ENCODE peak calls at places on chromosome 16, in six cellular contexts. D is GM12878, E is endothelial cell of umbilical vein, Q is A549, J is K562, P is HepG2. L is an unnamed sample.

GRCh38 chr16:21037736-21038135 is 112.9 kb downstream of the DNAH3 start:
- DNase-seq in D (no peak), Q (no peak), E (no peak), P (no peak), J (no peak), L (no peak)

GRCh38 chr16:9040766-9041430 is 50.5 kb upstream of the HAPSTR1 start:
- DNase-seq in J (no peak), D (no peak), P (no peak), Q (no peak), E (no peak), L (no peak)

GRCh38 chr16:70331588-70332358 is 14.9 kb upstream of the DDX19A start:
- DNase-seq in J (no peak), E (no peak), D (no peak), Q (no peak), P (no peak), L (no peak)

GRCh38 chr16:73329363-73330306 is 281.7 kb upstream of the ZFHX3 start:
- DNase-seq in D (no peak), J (no peak), E (no peak), P (peak), Q (no peak), L (no peak)

GRCh38 chr16:66227766-66228530 is 138.5 kb upstream of the CDH5 start:
- DNase-seq in P (no peak), D (no peak), Q (no peak), E (no peak), J (no peak), L (no peak)

GRCh38 chr16:17770104-17770503 is 299.3 kb upstream of the XYLT1 start:
- DNase-seq in E (no peak), P (no peak), D (no peak), J (no peak), Q (no peak), L (no peak)

GRCh38 chr16:8571061-8571596 is 19.2 kb downstream of the TMEM114 start:
- DNase-seq in J (no peak), D (no peak), P (peak), E (no peak), Q (peak), L (peak)

GRCh38 chr16:24700549-24701392 is 28.7 kb upstream of the TNRC6A start:
- DNase-seq in E (peak), J (peak), P (peak), D (no peak), Q (peak), L (no peak)

GRCh38 chr16:22938647-22939046 is 124.7 kb downstream of the HS3ST2 start:
- DNase-seq in E (no peak), J (no peak), P (no peak), D (no peak), Q (no peak), L (no peak)

GRCh38 chr16:87538594-87538993 is 45.8 kb upstream of the ZCCHC14 start:
- DNase-seq in Q (no peak), J (no peak), P (no peak), E (peak), D (no peak), L (no peak)

GRCh38 chr16:27428035-27428785 is 26.2 kb downstream of the IL21R start:
- DNase-seq in E (no peak), Q (no peak), D (no peak), P (no peak), J (no peak), L (peak)

GRCh38 chr16:588639-588888 is 1.3 kb upstream of the RAB40C start:
- DNase-seq in P (no peak), E (peak), J (no peak), Q (peak), D (no peak), L (peak)
- TF ChIP-seq MAX in P (no peak), E (no peak), J (no peak), Q (no peak), D (no peak), L (peak)

GRCh38 chr16:58026705-58027340 is 1.3 kb downstream of the MMP15 start:
- DNase-seq in P (no peak), J (peak), D (no peak), Q (no peak), E (no peak), L (no peak)
- H3K4me3 ChIP-seq in P (peak), J (peak), D (no peak), Q (peak), E (no peak), L (no peak)

GRCh38 chr16:49858200-49859129 is 2.6 kb upstream of the ZNF423 start:
- DNase-seq in D (no peak), Q (peak), J (peak), P (no peak), E (peak), L (peak)
- TF ChIP-seq MYC in D (no peak), Q (no peak), J (no peak), P (no peak), E (no peak), L (no peak)

GRCh38 chr16:59342669-59343068 is 608.6 kb upstream of the GOT2 start:
- DNase-seq in P (no peak), Q (no peak), D (no peak), J (no peak), E (no peak), L (no peak)
- TF ChIP-seq MAX in P (no peak), Q (no peak), D (no peak), J (no peak), E (no peak), L (no peak)

GRCh38 chr16:67648088-67648763 is 3.3 kb downstream of the CARMIL2 start:
- DNase-seq in Q (no peak), J (peak), E (no peak), P (no peak), D (no peak), L (no peak)
- H3K4me3 ChIP-seq in Q (no peak), J (no peak), E (no peak), P (no peak), D (no peak), L (no peak)

DNA sequence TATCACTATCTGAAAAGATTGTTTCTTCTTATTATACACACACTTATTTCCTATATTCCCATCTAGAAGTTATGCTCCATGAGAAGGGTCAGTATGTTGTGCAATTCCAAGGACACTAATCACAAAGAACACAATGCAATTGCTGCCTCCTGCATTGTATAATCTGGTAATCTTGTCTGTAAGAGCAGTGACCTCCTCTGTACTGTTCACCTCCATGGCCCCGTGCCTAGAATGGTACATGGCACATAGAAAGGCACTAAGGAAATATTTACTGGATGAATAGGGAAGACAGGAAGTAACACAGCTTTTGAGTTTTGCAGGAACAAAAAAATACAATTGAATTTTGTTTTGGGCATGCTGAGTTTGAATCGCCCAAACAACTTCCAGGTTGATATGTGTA is 214.6 kb upstream of the SALL1 start:
- DNase-seq in Q (no peak), J (no peak), E (no peak), P (no peak), D (no peak), L (no peak)
- TF ChIP-seq MYC in Q (no peak), J (no peak), E (no peak), P (no peak), D (no peak), L (no peak)

DNA sequence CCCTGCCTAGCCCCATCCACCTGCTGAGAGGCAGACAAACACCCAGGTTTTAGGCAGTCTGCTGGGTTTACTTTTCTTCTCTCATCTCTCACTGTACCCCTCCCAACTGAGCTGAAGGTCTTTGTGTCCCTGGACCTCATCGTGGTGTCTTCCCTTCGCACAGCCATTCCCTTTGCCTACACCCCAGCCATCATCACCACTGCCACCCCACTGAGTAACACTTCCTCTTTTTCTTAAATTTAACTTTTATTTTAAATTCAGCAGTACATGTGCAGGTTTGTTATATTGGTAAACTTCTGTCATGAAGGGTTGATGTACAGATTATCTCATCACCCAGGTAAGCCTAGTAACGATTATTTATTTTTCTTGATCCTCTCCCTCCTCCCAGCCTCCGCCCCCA is 188.3 kb upstream of the MON1B start:
- DNase-seq in P (no peak), D (no peak), Q (no peak), J (no peak), E (no peak), L (no peak)
- TF ChIP-seq MAX in P (no peak), D (no peak), Q (no peak), J (no peak), E (no peak), L (no peak)

GRCh38 chr16:14286381-14287230 is 215.5 kb downstream of the MRTFB start:
- DNase-seq in Q (no peak), D (no peak), P (no peak), E (peak), J (no peak), L (no peak)
- H3K4me3 ChIP-seq in Q (peak), D (peak), P (peak), E (peak), J (peak), L (no peak)

DNA sequence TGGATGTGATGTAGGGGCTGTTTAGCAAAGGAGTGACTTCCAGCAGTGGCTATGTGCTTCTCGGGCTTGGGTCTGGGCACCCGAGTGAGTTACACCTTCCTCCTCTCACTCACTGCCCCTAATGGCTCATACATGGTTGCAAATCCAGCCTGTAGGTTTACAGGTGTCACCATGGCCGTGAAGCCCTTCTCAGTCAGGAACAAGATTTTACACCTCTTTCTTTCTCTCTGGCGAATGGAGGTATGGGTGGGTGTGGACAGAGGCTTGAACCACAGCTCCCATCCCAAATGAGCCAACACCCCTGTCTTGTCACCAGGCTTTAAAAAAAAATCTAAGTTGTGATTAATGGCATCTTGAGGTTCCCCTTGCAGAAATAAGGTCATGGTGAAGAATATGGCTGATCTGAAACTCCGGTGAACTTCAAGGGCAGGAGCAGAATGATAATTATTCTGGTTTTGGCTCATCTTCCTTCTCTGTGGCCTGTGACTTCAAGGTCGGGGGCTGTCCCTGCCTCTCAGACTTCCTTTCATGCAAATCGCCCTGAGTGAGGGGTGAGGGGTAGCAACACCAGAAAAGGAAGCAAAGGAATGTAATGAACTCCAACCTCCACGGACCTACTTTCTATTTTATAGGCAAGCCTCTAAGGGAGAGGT is 331.2 kb downstream of the MAF start:
- DNase-seq in E (no peak), D (peak), J (no peak), P (no peak), Q (no peak), L (no peak)
- TF ChIP-seq MYC in E (no peak), D (no peak), J (no peak), P (no peak), Q (no peak), L (no peak)

GRCh38 chr16:3651461-3652372 is 2.8 kb upstream of the DNASE1 start:
- DNase-seq in E (no peak), J (no peak), Q (no peak), P (no peak), D (no peak), L (no peak)
- TF ChIP-seq MAX in E (no peak), J (no peak), Q (no peak), P (no peak), D (no peak), L (no peak)